ENCODE peak calls at places on chromosomes 11 and 22, in nine cellular contexts. V, B, A, E, G, R, Z, H and M are unnamed samples.

GRCh38 chr11:13249177-13249576 is 28.4 kb upstream of the BMAL1 start:
- DNase-seq in V (no peak), B (no peak), A (no peak), E (no peak), G (no peak), R (no peak), Z (no peak), H (no peak), M (no peak)

GRCh38 chr11:68784653-68785052 is 33.3 kb upstream of the TESMIN start:
- DNase-seq in V (no peak), B (no peak), A (no peak), E (no peak), G (no peak), R (no peak), Z (no peak), H (no peak), M (no peak)

GRCh38 chr11:116793476-116794096 is 1.9 kb upstream of the APOA5 start:
- DNase-seq in V (no peak), B (peak), A (no peak), E (no peak), G (no peak), R (no peak), Z (no peak), H (no peak), M (no peak)

GRCh38 chr11:44997566-44997965 is 46.9 kb upstream of the TP53I11 start:
- DNase-seq in V (no peak), B (no peak), A (no peak), E (no peak), G (no peak), R (no peak), Z (no peak), H (no peak), M (no peak)

GRCh38 chr22:24752091-24752623 is 22.4 kb downstream of the PIWIL3 start:
- DNase-seq in V (no peak), B (peak), A (no peak), E (no peak), G (no peak), R (no peak), Z (no peak), H (no peak), M (no peak)

GRCh38 chr11:63867511-63867910 is 28.6 kb downstream of the MARK2 start:
- DNase-seq in V (no peak), B (no peak), A (no peak), E (no peak), G (no peak), R (no peak), Z (no peak), H (no peak), M (no peak)

GRCh38 chr22:20230777-20231420 is 37.2 kb downstream of the RTN4R start:
- DNase-seq in V (no peak), B (no peak), A (no peak), E (no peak), G (no peak), R (no peak), Z (no peak), H (no peak), M (no peak)

GRCh38 chr22:34976886-34977285 is 89.1 kb upstream of the ISX start:
- DNase-seq in V (no peak), B (no peak), A (no peak), E (no peak), G (no peak), R (no peak), Z (no peak), H (no peak), M (peak)

GRCh38 chr11:118212131-118212725 is 12.6 kb downstream of the JAML start:
- DNase-seq in V (no peak), B (peak), A (no peak), E (no peak), G (peak), R (no peak), Z (no peak), H (no peak), M (no peak)

GRCh38 chr11:71484248-71485062 is 31.5 kb downstream of the NADSYN1 start:
- DNase-seq in V (no peak), B (no peak), A (no peak), E (no peak), G (no peak), R (no peak), Z (no peak), H (no peak), M (no peak)

GRCh38 chr22:43988960-43989359 is 33.7 kb downstream of the SAMM50 start:
- DNase-seq in V (no peak), B (no peak), A (no peak), E (no peak), G (no peak), R (no peak), Z (no peak), H (no peak), M (no peak)